ENCODE peak calls at places on chromosomes 12 and 14, in seven cellular contexts. Q is nephron progenitor cell; E is body of pancreas; D is heart left ventricle; U is retina; O is esophagus muscularis mucosa; N is activated effector memory CD4-positive, alpha-beta T cell treated with anti-CD3 and anti-CD28 coated beads, Interleukin-2, amount 50 U/mL, for 16 hours. P is an unnamed sample.

GRCh38 chr14:104286086-104286485 is 147.7 kb downstream of the KIF26A start:
- DNase-seq in U (no peak), D (peak), N (no peak), E (peak), O (no peak), Q (no peak), P (no peak)

GRCh38 chr12:26010293-26010821 is 51.9 kb downstream of the RASSF8 start:
- DNase-seq in D (no peak), E (no peak), O (no peak), Q (no peak), N (no peak), U (no peak), P (no peak)

GRCh38 chr14:74441113-74441512 is 15.1 kb upstream of the SYNDIG1L start:
- DNase-seq in O (no peak), U (no peak), Q (no peak), D (no peak), N (no peak), E (no peak), P (no peak)

GRCh38 chr12:130925616-130926015 is 28.1 kb upstream of the ADGRD1 start:
- DNase-seq in U (no peak), D (no peak), N (no peak), Q (no peak), O (no peak), E (no peak), P (no peak)

GRCh38 chr14:54730156-54730961 is 163.4 kb downstream of the SAMD4A start:
- DNase-seq in D (no peak), U (no peak), Q (no peak), O (no peak), N (no peak), E (no peak), P (peak)

GRCh38 chr14:59871166-59871495 is 555 bp upstream of the RTN1 start:
- DNase-seq in N (no peak), U (no peak), D (no peak), O (no peak), E (no peak), Q (no peak), P (no peak)

GRCh38 chr12:94225924-94226630 is 77.7 kb downstream of the PLXNC1 start:
- DNase-seq in U (no peak), E (no peak), Q (no peak), D (no peak), O (peak), N (no peak), P (no peak)

GRCh38 chr14:68775614-68776126 is 17.2 kb downstream of the ZFP36L1 start:
- DNase-seq in O (no peak), D (peak), N (no peak), U (no peak), E (no peak), Q (no peak), P (no peak)

GRCh38 chr12:105083551-105084105 is 630 bp downstream of the ALDH1L2 start:
- DNase-seq in D (peak), U (peak), O (peak), E (peak), N (no peak), Q (peak), P (no peak)

GRCh38 chr14:105200074-105200473 is 19.0 kb upstream of the NUDT14 start:
- DNase-seq in N (no peak), D (no peak), Q (no peak), U (peak), E (no peak), O (no peak), P (no peak)

GRCh38 chr12:46524778-46525177 is 152.2 kb upstream of the SLC38A2 start:
- DNase-seq in N (no peak), E (peak), U (no peak), O (peak), Q (no peak), D (peak), P (no peak)

P was measured in stimulated activated CD4-positive, alpha-beta T cell treated with anti-CD3 and anti-CD28 coated beads, Interleukin-4, amount 100 ng/mL, for 24 hours.